ENCODE peak calls at places on chromosome 17, in six cellular contexts. One of them, this sample, is unnamed.

GRCh38 chr17:37483311-37484039 is 6.2 kb upstream of the DUSP14 start:
- DNase-seq in GM12865: peak; percentile 20
- DNase-seq in germinal center: no peak
- DNase-seq in heart right ventricle: no peak
- DNase-seq in activated CD4-positive, alpha-beta T cell treated with anti-CD3 and anti-CD28 coated beads, Interleukin-2, amount 10 ng/mL, durations not matched to agents 7 days and 5 days: no peak
- DNase-seq in hippocampal formation: no peak
- DNase-seq in this sample: no peak

GRCh38 chr17:57534863-57535651 is 210.0 kb downstream of the CCDC182 start:
- DNase-seq in GM12865: no peak
- DNase-seq in germinal center: no peak
- DNase-seq in heart right ventricle: no peak
- DNase-seq in activated CD4-positive, alpha-beta T cell treated with anti-CD3 and anti-CD28 coated beads, Interleukin-2, amount 10 ng/mL, durations not matched to agents 7 days and 5 days: no peak
- DNase-seq in hippocampal formation: no peak
- DNase-seq in this sample: no peak

GRCh38 chr17:75147878-75148546 is 6.3 kb downstream of the JPT1 start:
- DNase-seq in GM12865: no peak
- DNase-seq in germinal center: no peak
- DNase-seq in heart right ventricle: no peak
- DNase-seq in activated CD4-positive, alpha-beta T cell treated with anti-CD3 and anti-CD28 coated beads, Interleukin-2, amount 10 ng/mL, durations not matched to agents 7 days and 5 days: no peak
- DNase-seq in hippocampal formation: no peak
- DNase-seq in this sample: peak; percentile 15

GRCh38 chr17:62898239-62898864 is 67.7 kb upstream of the TANC2 start:
- DNase-seq in GM12865: no peak
- DNase-seq in germinal center: no peak
- DNase-seq in heart right ventricle: no peak
- DNase-seq in activated CD4-positive, alpha-beta T cell treated with anti-CD3 and anti-CD28 coated beads, Interleukin-2, amount 10 ng/mL, durations not matched to agents 7 days and 5 days: no peak
- DNase-seq in hippocampal formation: no peak
- DNase-seq in this sample: no peak

GRCh38 chr17:43907425-43907981 is at the start of gene MPP2:
- DNase-seq in GM12865: peak; percentile 19
- DNase-seq in germinal center: peak; percentile 73
- DNase-seq in heart right ventricle: peak; percentile 72
- DNase-seq in activated CD4-positive, alpha-beta T cell treated with anti-CD3 and anti-CD28 coated beads, Interleukin-2, amount 10 ng/mL, durations not matched to agents 7 days and 5 days: peak; percentile 42
- DNase-seq in hippocampal formation: peak; percentile 75
- DNase-seq in this sample: peak; percentile 76

GRCh38 chr17:82693168-82693867 is 5.2 kb downstream of the RAB40B start:
- DNase-seq in GM12865: no peak
- DNase-seq in germinal center: no peak
- DNase-seq in heart right ventricle: no peak
- DNase-seq in activated CD4-positive, alpha-beta T cell treated with anti-CD3 and anti-CD28 coated beads, Interleukin-2, amount 10 ng/mL, durations not matched to agents 7 days and 5 days: no peak
- DNase-seq in hippocampal formation: no peak
- DNase-seq in this sample: no peak

GRCh38 chr17:35588196-35588920 is 1.2 kb downstream of the AP2B1 start:
- DNase-seq in GM12865: peak; percentile 40
- DNase-seq in germinal center: no peak
- DNase-seq in heart right ventricle: no peak
- DNase-seq in activated CD4-positive, alpha-beta T cell treated with anti-CD3 and anti-CD28 coated beads, Interleukin-2, amount 10 ng/mL, durations not matched to agents 7 days and 5 days: no peak
- DNase-seq in hippocampal formation: no peak
- DNase-seq in this sample: no peak

GRCh38 chr17:42554250-42555121 is 1.8 kb downstream of the HSD17B1 start:
- DNase-seq in GM12865: peak; percentile 93
- DNase-seq in germinal center: peak; percentile 87
- DNase-seq in heart right ventricle: peak; percentile 89
- DNase-seq in activated CD4-positive, alpha-beta T cell treated with anti-CD3 and anti-CD28 coated beads, Interleukin-2, amount 10 ng/mL, durations not matched to agents 7 days and 5 days: peak; percentile 80
- DNase-seq in hippocampal formation: peak; percentile 78
- DNase-seq in this sample: peak; percentile 85

GRCh38 chr17:16987830-16988601 is 16.1 kb upstream of the TNFRSF13B start:
- DNase-seq in GM12865: peak; percentile 98
- DNase-seq in germinal center: peak; percentile 91
- DNase-seq in heart right ventricle: peak; percentile 63
- DNase-seq in activated CD4-positive, alpha-beta T cell treated with anti-CD3 and anti-CD28 coated beads, Interleukin-2, amount 10 ng/mL, durations not matched to agents 7 days and 5 days: peak; percentile 78
- DNase-seq in hippocampal formation: peak; percentile 59
- DNase-seq in this sample: peak; percentile 82

GRCh38 chr17:37116802-37117201 is 168.0 kb downstream of the AATF start:
- DNase-seq in GM12865: no peak
- DNase-seq in germinal center: no peak
- DNase-seq in heart right ventricle: no peak
- DNase-seq in activated CD4-positive, alpha-beta T cell treated with anti-CD3 and anti-CD28 coated beads, Interleukin-2, amount 10 ng/mL, durations not matched to agents 7 days and 5 days: no peak
- DNase-seq in hippocampal formation: no peak
- DNase-seq in this sample: no peak

GRCh38 chr17:62963296-62963695 is 2.7 kb upstream of the TANC2 start:
- DNase-seq in GM12865: no peak
- DNase-seq in germinal center: no peak
- DNase-seq in heart right ventricle: no peak
- DNase-seq in activated CD4-positive, alpha-beta T cell treated with anti-CD3 and anti-CD28 coated beads, Interleukin-2, amount 10 ng/mL, durations not matched to agents 7 days and 5 days: no peak
- DNase-seq in hippocampal formation: no peak
- DNase-seq in this sample: no peak

GRCh38 chr17:7133424-7133823 is 18.8 kb upstream of the ASGR2 start:
- DNase-seq in GM12865: peak; percentile 70
- DNase-seq in germinal center: peak; percentile 56
- DNase-seq in heart right ventricle: peak; percentile 38
- DNase-seq in activated CD4-positive, alpha-beta T cell treated with anti-CD3 and anti-CD28 coated beads, Interleukin-2, amount 10 ng/mL, durations not matched to agents 7 days and 5 days: no peak
- DNase-seq in hippocampal formation: no peak
- DNase-seq in this sample: no peak

GRCh38 chr17:67258836-67259468 is 14.0 kb upstream of the HELZ start:
- DNase-seq in GM12865: no peak
- DNase-seq in germinal center: no peak
- DNase-seq in heart right ventricle: no peak
- DNase-seq in activated CD4-positive, alpha-beta T cell treated with anti-CD3 and anti-CD28 coated beads, Interleukin-2, amount 10 ng/mL, durations not matched to agents 7 days and 5 days: peak; percentile 25
- DNase-seq in hippocampal formation: no peak
- DNase-seq in this sample: no peak

GRCh38 chr17:49677933-49678847 is at the start of gene SPOP:
- DNase-seq in GM12865: peak; percentile 100
- DNase-seq in germinal center: peak; percentile 98
- DNase-seq in heart right ventricle: peak; percentile 99
- DNase-seq in activated CD4-positive, alpha-beta T cell treated with anti-CD3 and anti-CD28 coated beads, Interleukin-2, amount 10 ng/mL, durations not matched to agents 7 days and 5 days: peak; percentile 99
- DNase-seq in hippocampal formation: peak; percentile 98
- DNase-seq in this sample: peak; percentile 100

GRCh38 chr17:39080416-39081179 is 70.8 kb downstream of the PLXDC1 start:
- DNase-seq in GM12865: no peak
- DNase-seq in germinal center: no peak
- DNase-seq in heart right ventricle: peak; percentile 56
- DNase-seq in activated CD4-positive, alpha-beta T cell treated with anti-CD3 and anti-CD28 coated beads, Interleukin-2, amount 10 ng/mL, durations not matched to agents 7 days and 5 days: no peak
- DNase-seq in hippocampal formation: no peak
- DNase-seq in this sample: peak; percentile 62

GRCh38 chr17:32827227-32827626 is 49.7 kb downstream of the MYO1D start:
- DNase-seq in GM12865: peak; percentile 70
- DNase-seq in germinal center: no peak
- DNase-seq in heart right ventricle: no peak
- DNase-seq in activated CD4-positive, alpha-beta T cell treated with anti-CD3 and anti-CD28 coated beads, Interleukin-2, amount 10 ng/mL, durations not matched to agents 7 days and 5 days: no peak
- DNase-seq in hippocampal formation: no peak
- DNase-seq in this sample: no peak

GRCh38 chr17:5203178-5203907 is 11.7 kb upstream of the ZNF594 start:
- DNase-seq in GM12865: no peak
- DNase-seq in germinal center: no peak
- DNase-seq in heart right ventricle: no peak
- DNase-seq in activated CD4-positive, alpha-beta T cell treated with anti-CD3 and anti-CD28 coated beads, Interleukin-2, amount 10 ng/mL, durations not matched to agents 7 days and 5 days: no peak
- DNase-seq in hippocampal formation: no peak
- DNase-seq in this sample: no peak

GRCh38 chr17:28033972-28034714 is 8.3 kb upstream of the NLK start:
- DNase-seq in GM12865: no peak
- DNase-seq in germinal center: no peak
- DNase-seq in heart right ventricle: no peak
- DNase-seq in activated CD4-positive, alpha-beta T cell treated with anti-CD3 and anti-CD28 coated beads, Interleukin-2, amount 10 ng/mL, durations not matched to agents 7 days and 5 days: no peak
- DNase-seq in hippocampal formation: peak; percentile 12
- DNase-seq in this sample: no peak

GRCh38 chr17:34624767-34625389 is 45.5 kb downstream of the TMEM132E start:
- DNase-seq in GM12865: no peak
- DNase-seq in germinal center: no peak
- DNase-seq in heart right ventricle: no peak
- DNase-seq in activated CD4-positive, alpha-beta T cell treated with anti-CD3 and anti-CD28 coated beads, Interleukin-2, amount 10 ng/mL, durations not matched to agents 7 days and 5 days: no peak
- DNase-seq in hippocampal formation: no peak
- DNase-seq in this sample: no peak

GRCh38 chr17:386145-386876 is 33.7 kb upstream of the RPH3AL start:
- DNase-seq in GM12865: peak; percentile 65
- DNase-seq in germinal center: peak; percentile 86
- DNase-seq in heart right ventricle: peak; percentile 88
- DNase-seq in activated CD4-positive, alpha-beta T cell treated with anti-CD3 and anti-CD28 coated beads, Interleukin-2, amount 10 ng/mL, durations not matched to agents 7 days and 5 days: peak; percentile 54
- DNase-seq in hippocampal formation: peak; percentile 62
- DNase-seq in this sample: peak; percentile 80

GRCh38 chr17:76643553-76644148 is at the start of gene ST6GALNAC1:
- DNase-seq in GM12865: no peak
- DNase-seq in germinal center: no peak
- DNase-seq in heart right ventricle: peak; percentile 23
- DNase-seq in activated CD4-positive, alpha-beta T cell treated with anti-CD3 and anti-CD28 coated beads, Interleukin-2, amount 10 ng/mL, durations not matched to agents 7 days and 5 days: peak; percentile 27
- DNase-seq in hippocampal formation: no peak
- DNase-seq in this sample: no peak

GRCh38 chr17:75152971-75153853 is 1.1 kb downstream of the JPT1 start:
- DNase-seq in GM12865: peak; percentile 68
- DNase-seq in germinal center: peak; percentile 57
- DNase-seq in heart right ventricle: no peak
- DNase-seq in activated CD4-positive, alpha-beta T cell treated with anti-CD3 and anti-CD28 coated beads, Interleukin-2, amount 10 ng/mL, durations not matched to agents 7 days and 5 days: peak; percentile 40
- DNase-seq in hippocampal formation: no peak
- DNase-seq in this sample: peak; percentile 55

GRCh38 chr17:66682293-66682692 is 152.6 kb upstream of the CACNG5 start:
- DNase-seq in GM12865: no peak
- DNase-seq in germinal center: no peak
- DNase-seq in heart right ventricle: no peak
- DNase-seq in activated CD4-positive, alpha-beta T cell treated with anti-CD3 and anti-CD28 coated beads, Interleukin-2, amount 10 ng/mL, durations not matched to agents 7 days and 5 days: no peak
- DNase-seq in hippocampal formation: no peak
- DNase-seq in this sample: no peak

GRCh38 chr17:61409301-61410099 is 9.9 kb downstream of the TBX2 start:
- DNase-seq in GM12865: peak; percentile 58
- DNase-seq in germinal center: peak; percentile 69
- DNase-seq in heart right ventricle: peak; percentile 74
- DNase-seq in activated CD4-positive, alpha-beta T cell treated with anti-CD3 and anti-CD28 coated beads, Interleukin-2, amount 10 ng/mL, durations not matched to agents 7 days and 5 days: no peak
- DNase-seq in hippocampal formation: peak; percentile 32
- DNase-seq in this sample: peak; percentile 80

GRCh38 chr17:57256708-57257112 is 387 bp downstream of the MSI2 start:
- DNase-seq in GM12865: peak; percentile 51
- DNase-seq in germinal center: peak; percentile 21
- DNase-seq in heart right ventricle: no peak
- DNase-seq in activated CD4-positive, alpha-beta T cell treated with anti-CD3 and anti-CD28 coated beads, Interleukin-2, amount 10 ng/mL, durations not matched to agents 7 days and 5 days: peak; percentile 58
- DNase-seq in hippocampal formation: no peak
- DNase-seq in this sample: no peak

GRCh38 chr17:6413073-6413472 is 21.8 kb downstream of the AIPL1 start:
- DNase-seq in GM12865: peak; percentile 32
- DNase-seq in germinal center: peak; percentile 42
- DNase-seq in heart right ventricle: no peak
- DNase-seq in activated CD4-positive, alpha-beta T cell treated with anti-CD3 and anti-CD28 coated beads, Interleukin-2, amount 10 ng/mL, durations not matched to agents 7 days and 5 days: no peak
- DNase-seq in hippocampal formation: no peak
- DNase-seq in this sample: no peak

GRCh38 chr17:59838196-59838911 is 54.4 kb downstream of the TUBD1 start:
- DNase-seq in GM12865: peak; percentile 81
- DNase-seq in germinal center: no peak
- DNase-seq in heart right ventricle: no peak
- DNase-seq in activated CD4-positive, alpha-beta T cell treated with anti-CD3 and anti-CD28 coated beads, Interleukin-2, amount 10 ng/mL, durations not matched to agents 7 days and 5 days: peak; percentile 49
- DNase-seq in hippocampal formation: no peak
- DNase-seq in this sample: no peak

GRCh38 chr17:6052926-6053325 is 17.3 kb upstream of the WSCD1 start:
- DNase-seq in GM12865: no peak
- DNase-seq in germinal center: no peak
- DNase-seq in heart right ventricle: no peak
- DNase-seq in activated CD4-positive, alpha-beta T cell treated with anti-CD3 and anti-CD28 coated beads, Interleukin-2, amount 10 ng/mL, durations not matched to agents 7 days and 5 days: no peak
- DNase-seq in hippocampal formation: no peak
- DNase-seq in this sample: no peak

GRCh38 chr17:61619493-61619892 is 28.5 kb upstream of the NACA2 start:
- DNase-seq in GM12865: no peak
- DNase-seq in germinal center: no peak
- DNase-seq in heart right ventricle: no peak
- DNase-seq in activated CD4-positive, alpha-beta T cell treated with anti-CD3 and anti-CD28 coated beads, Interleukin-2, amount 10 ng/mL, durations not matched to agents 7 days and 5 days: no peak
- DNase-seq in hippocampal formation: no peak
- DNase-seq in this sample: no peak

GRCh38 chr17:50596191-50597037 is 35.9 kb downstream of the CACNA1G start:
- DNase-seq in GM12865: no peak
- DNase-seq in germinal center: no peak
- DNase-seq in heart right ventricle: no peak
- DNase-seq in activated CD4-positive, alpha-beta T cell treated with anti-CD3 and anti-CD28 coated beads, Interleukin-2, amount 10 ng/mL, durations not matched to agents 7 days and 5 days: no peak
- DNase-seq in hippocampal formation: no peak
- DNase-seq in this sample: no peak

GRCh38 chr17:16287563-16288027 is 65.7 kb downstream of the CENPV start:
- DNase-seq in GM12865: peak; percentile 68
- DNase-seq in germinal center: peak; percentile 65
- DNase-seq in heart right ventricle: no peak
- DNase-seq in activated CD4-positive, alpha-beta T cell treated with anti-CD3 and anti-CD28 coated beads, Interleukin-2, amount 10 ng/mL, durations not matched to agents 7 days and 5 days: peak; percentile 15
- DNase-seq in hippocampal formation: no peak
- DNase-seq in this sample: no peak

GRCh38 chr17:8152112-8152775 is at the start of gene PER1:
- DNase-seq in GM12865: peak; percentile 94
- DNase-seq in germinal center: peak; percentile 90
- DNase-seq in heart right ventricle: peak; percentile 98
- DNase-seq in activated CD4-positive, alpha-beta T cell treated with anti-CD3 and anti-CD28 coated beads, Interleukin-2, amount 10 ng/mL, durations not matched to agents 7 days and 5 days: peak; percentile 86
- DNase-seq in hippocampal formation: peak; percentile 92
- DNase-seq in this sample: peak; percentile 99

GRCh38 chr17:46194393-46195216 is 1.4 kb upstream of the KANSL1 start:
- DNase-seq in GM12865: peak; percentile 90
- DNase-seq in germinal center: peak; percentile 78
- DNase-seq in heart right ventricle: no peak
- DNase-seq in activated CD4-positive, alpha-beta T cell treated with anti-CD3 and anti-CD28 coated beads, Interleukin-2, amount 10 ng/mL, durations not matched to agents 7 days and 5 days: peak; percentile 82
- DNase-seq in hippocampal formation: no peak
- DNase-seq in this sample: no peak

GRCh38 chr17:41322264-41322902 is 6.9 kb upstream of the KRTAP17-1 start:
- DNase-seq in GM12865: peak; percentile 35
- DNase-seq in germinal center: peak; percentile 51
- DNase-seq in heart right ventricle: no peak
- DNase-seq in activated CD4-positive, alpha-beta T cell treated with anti-CD3 and anti-CD28 coated beads, Interleukin-2, amount 10 ng/mL, durations not matched to agents 7 days and 5 days: peak; percentile 44
- DNase-seq in hippocampal formation: no peak
- DNase-seq in this sample: no peak

GRCh38 chr17:17206913-17207368 is 808 bp upstream of the PLD6 start:
- DNase-seq in GM12865: no peak
- DNase-seq in germinal center: no peak
- DNase-seq in heart right ventricle: no peak
- DNase-seq in activated CD4-positive, alpha-beta T cell treated with anti-CD3 and anti-CD28 coated beads, Interleukin-2, amount 10 ng/mL, durations not matched to agents 7 days and 5 days: no peak
- DNase-seq in hippocampal formation: no peak
- DNase-seq in this sample: peak; percentile 74

GRCh38 chr17:79913896-79914812 is 74.9 kb upstream of the CBX4 start:
- DNase-seq in GM12865: no peak
- DNase-seq in germinal center: no peak
- DNase-seq in heart right ventricle: no peak
- DNase-seq in activated CD4-positive, alpha-beta T cell treated with anti-CD3 and anti-CD28 coated beads, Interleukin-2, amount 10 ng/mL, durations not matched to agents 7 days and 5 days: no peak
- DNase-seq in hippocampal formation: no peak
- DNase-seq in this sample: no peak

GRCh38 chr17:77301694-77302087 is 160.9 kb downstream of the SEC14L1 start:
- DNase-seq in GM12865: no peak
- DNase-seq in germinal center: no peak
- DNase-seq in heart right ventricle: no peak
- DNase-seq in activated CD4-positive, alpha-beta T cell treated with anti-CD3 and anti-CD28 coated beads, Interleukin-2, amount 10 ng/mL, durations not matched to agents 7 days and 5 days: no peak
- DNase-seq in hippocampal formation: no peak
- DNase-seq in this sample: no peak

GRCh38 chr17:64457156-64457555 is 8.2 kb downstream of the MILR1 start:
- DNase-seq in GM12865: peak; percentile 11
- DNase-seq in germinal center: no peak
- DNase-seq in heart right ventricle: no peak
- DNase-seq in activated CD4-positive, alpha-beta T cell treated with anti-CD3 and anti-CD28 coated beads, Interleukin-2, amount 10 ng/mL, durations not matched to agents 7 days and 5 days: no peak
- DNase-seq in hippocampal formation: no peak
- DNase-seq in this sample: no peak

This sample was measured in tibial artery.